ENCODE peak calls at places on chromosomes 7 and 10, in four cellular contexts. N is fibroblast of mammary gland, B is fibroblast of pulmonary artery, Y is lung. O is an unnamed sample.

GRCh38 chr10:110044681-110045080 is 36.9 kb downstream of the ADD3 start:
- DNase-seq in Y (no peak), N (no peak), B (no peak), O (no peak)

GRCh38 chr7:130719550-130719949 is 14.5 kb downstream of the KLF14 start:
- DNase-seq in N (no peak), Y (no peak), B (no peak), O (no peak)

GRCh38 chr7:128904381-128905197 is 5.9 kb downstream of the KCP start:
- DNase-seq in Y (no peak), B (peak), N (peak), O (peak)

GRCh38 chr7:116512524-116513188 is 12.2 kb upstream of the CAV1 start:
- DNase-seq in B (peak), N (peak), Y (no peak), O (no peak)

GRCh38 chr7:15813448-15813847 is 127.0 kb upstream of the MEOX2 start:
- DNase-seq in B (no peak), Y (no peak), N (no peak), O (no peak)

GRCh38 chr7:111005445-111005844 is 85.5 kb upstream of the LRRN3 start:
- DNase-seq in B (no peak), Y (no peak), N (no peak), O (no peak)

GRCh38 chr10:48932831-48933670 is 6.6 kb downstream of the LRRC18 start:
- DNase-seq in Y (no peak), N (peak), B (no peak), O (no peak)

GRCh38 chr7:55545496-55545895 is 26.8 kb downstream of the VOPP1 start:
- DNase-seq in N (peak), Y (no peak), B (peak), O (peak)

GRCh38 chr10:89235073-89235798 is 16.3 kb downstream of the LIPA start:
- DNase-seq in N (peak), Y (peak), B (no peak), O (no peak)

GRCh38 chr7:22549051-22549450 is 49.1 kb upstream of the STEAP1B start:
- DNase-seq in B (no peak), Y (no peak), N (no peak), O (no peak)

GRCh38 chr7:18675579-18675978 is 180.0 kb downstream of the HDAC9 start:
- DNase-seq in B (no peak), Y (no peak), N (no peak), O (no peak)

GRCh38 chr10:114400091-114400490 is 4.2 kb downstream of the AFAP1L2 start:
- DNase-seq in B (no peak), N (no peak), Y (no peak), O (no peak)

GRCh38 chr7:110337646-110338045 is 753.3 kb upstream of the LRRN3 start:
- DNase-seq in B (no peak), Y (no peak), N (no peak), O (no peak)

GRCh38 chr7:125279956-125280355 is 350.3 kb upstream of the POT1 start:
- DNase-seq in N (no peak), Y (no peak), B (no peak), O (peak)

GRCh38 chr7:27890205-27890849 is 150.4 kb downstream of the TAX1BP1 start:
- DNase-seq in Y (no peak), N (no peak), B (no peak), O (no peak)

GRCh38 chr7:129882531-129882930 is 70.2 kb downstream of the UBE2H start:
- DNase-seq in N (peak), B (no peak), Y (no peak), O (no peak)

GRCh38 chr7:143487566-143487965 is 9.9 kb downstream of the TAS2R41 start:
- DNase-seq in Y (peak), N (peak), B (no peak), O (no peak)

GRCh38 chr10:75452997-75453396 is 21.6 kb downstream of the LRMDA start:
- DNase-seq in B (no peak), N (no peak), Y (no peak), O (no peak)

GRCh38 chr10:133176546-133176945 is 16.5 kb downstream of the KNDC1 start:
- DNase-seq in B (no peak), Y (no peak), N (no peak), O (no peak)

GRCh38 chr7:66696774-66697191 is 43.8 kb upstream of the RABGEF1 start:
- DNase-seq in N (peak), B (no peak), Y (no peak), O (no peak)

GRCh38 chr10:11448545-11449244 is 162.8 kb downstream of the USP6NL start:
- DNase-seq in N (no peak), B (no peak), Y (no peak), O (no peak)

GRCh38 chr7:85023066-85023687 is 163.7 kb downstream of the SEMA3D start:
- DNase-seq in B (peak), Y (no peak), N (peak), O (peak)

GRCh38 chr7:95330194-95331003 is 6.1 kb upstream of the PON1 start:
- DNase-seq in N (peak), Y (no peak), B (peak), O (no peak)

GRCh38 chr10:127939786-127940330 is 33.0 kb downstream of the PTPRE start:
- DNase-seq in N (no peak), Y (no peak), B (no peak), O (no peak)

GRCh38 chr7:41599760-41600159 is 103.1 kb downstream of the INHBA start:
- DNase-seq in N (no peak), B (no peak), Y (no peak), O (no peak)

GRCh38 chr10:17227367-17228080 is 517 bp upstream of the VIM start:
- DNase-seq in Y (no peak), N (peak), B (peak), O (no peak)

GRCh38 chr7:36286241-36286640 is 103.4 kb upstream of the ANLN start:
- DNase-seq in N (no peak), Y (no peak), B (no peak), O (no peak)

GRCh38 chr7:22660732-22661131 is 66.3 kb upstream of the IL6 start:
- DNase-seq in N (no peak), B (no peak), Y (no peak), O (no peak)

GRCh38 chr7:71618281-71618680 is 486.3 kb downstream of the GALNT17 start:
- DNase-seq in Y (no peak), B (no peak), N (no peak), O (peak)

GRCh38 chr10:124534231-124534798 is 72.7 kb downstream of the LHPP start:
- DNase-seq in N (peak), B (peak), Y (peak), O (no peak)

GRCh38 chr10:75286901-75287300 is 51.1 kb upstream of the COMTD1 start:
- DNase-seq in B (no peak), Y (no peak), N (no peak), O (no peak)

GRCh38 chr7:95340491-95340890 is 16.2 kb upstream of the PON1 start:
- DNase-seq in N (no peak), Y (no peak), B (no peak), O (no peak)

GRCh38 chr7:16062269-16062668 is 359.1 kb downstream of the CRPPA start:
- DNase-seq in N (peak), B (peak), Y (no peak), O (peak)

GRCh38 chr7:16326099-16326498 is 95.2 kb downstream of the CRPPA start:
- DNase-seq in N (no peak), Y (no peak), B (no peak), O (no peak)

GRCh38 chr7:17370901-17371550 is 72.6 kb downstream of the AHR start:
- DNase-seq in Y (no peak), B (peak), N (peak), O (no peak)

GRCh38 chr10:101828734-101829551 is 10.7 kb upstream of the OGA start:
- DNase-seq in N (no peak), Y (no peak), B (no peak), O (no peak)

DNA sequence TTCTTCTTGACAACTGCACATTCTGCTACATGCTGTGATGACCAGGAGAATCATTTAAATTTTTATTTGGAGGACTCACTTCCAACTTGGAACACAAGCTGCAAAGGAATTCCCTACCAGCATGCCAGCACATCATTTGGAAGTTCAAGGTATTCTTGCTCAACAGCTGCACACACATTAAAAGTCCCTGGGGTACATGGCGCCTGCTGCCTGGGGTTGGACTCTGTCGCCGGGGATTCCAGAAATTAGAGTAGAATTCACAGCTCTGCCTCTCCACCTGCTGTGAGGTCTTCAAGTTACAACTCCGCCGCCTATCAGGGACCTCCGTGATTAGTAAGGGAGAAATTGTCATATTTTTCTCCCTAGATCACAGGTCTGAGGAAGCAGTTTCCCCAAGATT is 1.1 kb downstream of the ZNF32 start:
- DNase-seq in Y (no peak), B (no peak), N (peak), O (no peak)
- H3K4me3 ChIP-seq in Y (no peak), B (peak), N (no peak), O (no peak)

GRCh38 chr10:52818019-52818418 is 45.4 kb upstream of the MBL2 start:
- DNase-seq in B (peak), N (peak), Y (no peak), O (peak)
- TF ChIP-seq CTCF in B (peak), N (peak), Y (no peak), O (peak)

GRCh38 chr7:50868426-50869100 is 85.9 kb upstream of the GRB10 start:
- DNase-seq in B (no peak), N (no peak), Y (no peak), O (no peak)

GRCh38 chr7:50864694-50865093 is 82.0 kb upstream of the GRB10 start:
- DNase-seq in B (no peak), Y (no peak), N (no peak), O (no peak)

GRCh38 chr7:50867048-50867383 is 84.3 kb upstream of the GRB10 start:
- DNase-seq in N (no peak), Y (no peak), B (no peak), O (no peak)

GRCh38 chr7:50865450-50865849 is 82.8 kb upstream of the GRB10 start:
- DNase-seq in Y (no peak), B (no peak), N (no peak), O (no peak)

DNA sequence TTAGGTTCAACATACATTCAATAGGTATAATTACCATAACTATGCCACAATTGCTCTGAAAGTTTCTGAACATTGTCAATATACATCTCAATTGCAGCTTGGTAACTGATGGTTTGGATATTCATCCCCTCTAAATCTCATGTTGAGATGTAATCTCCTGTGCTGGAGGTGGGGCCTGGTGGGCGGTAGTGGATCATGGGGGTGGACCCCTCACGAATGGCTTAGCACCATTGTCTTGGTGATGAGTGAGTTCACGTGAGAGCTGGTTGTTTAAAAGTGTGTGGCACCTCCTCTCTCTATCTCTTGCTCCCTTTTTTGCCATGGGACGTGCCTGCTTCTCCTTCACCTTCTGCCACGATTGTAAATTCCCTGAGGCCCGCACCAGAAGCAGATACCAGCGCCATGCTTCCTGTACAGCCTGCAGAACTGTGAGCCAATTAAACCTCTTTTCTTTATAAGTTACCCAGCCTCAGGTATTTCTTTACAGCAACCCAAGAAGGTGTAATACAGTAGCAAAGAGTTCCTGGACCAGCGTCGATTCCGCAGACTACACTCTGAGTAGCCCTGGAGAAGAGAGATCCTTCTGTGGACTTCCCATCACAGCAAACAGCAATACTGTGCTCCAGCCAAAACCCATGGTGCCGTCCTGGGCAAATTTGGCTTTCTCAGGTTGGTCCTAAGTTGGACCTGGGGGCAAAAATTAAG is 83.8 kb upstream of the GRB10 start:
- DNase-seq in Y (no peak), B (no peak), N (no peak), O (no peak)
- H3K4me3 ChIP-seq in Y (no peak), B (no peak), N (no peak), O (no peak)

GRCh38 chr10:97319671-97320479 is 804 bp downstream of the FRAT1 start:
- DNase-seq in N (peak), Y (peak), B (no peak), O (no peak)
- TF ChIP-seq CTCF in N (no peak), Y (no peak), B (no peak), O (no peak)

GRCh38 chr10:61896854-61897661 is 4.4 kb upstream of the ARID5B start:
- DNase-seq in B (peak), Y (peak), N (peak), O (no peak)
- H3K4me3 ChIP-seq in B (peak), Y (no peak), N (peak), O (peak)

GRCh38 chr7:8724080-8724718 is 290.8 kb downstream of the NXPH1 start:
- DNase-seq in N (no peak), Y (no peak), B (no peak), O (no peak)
- TF ChIP-seq CTCF in N (no peak), Y (no peak), B (no peak), O (peak)

GRCh38 chr7:8260871-8261707 is 878 bp downstream of the ICA1 start:
- DNase-seq in Y (peak), B (no peak), N (no peak), O (no peak)

GRCh38 chr7:8258734-8259133 is 3.2 kb downstream of the ICA1 start:
- DNase-seq in N (no peak), Y (no peak), B (no peak), O (no peak)

GRCh38 chr7:8261711-8262695 is at the start of gene ICA1:
- DNase-seq in N (peak), Y (peak), B (peak), O (no peak)

GRCh38 chr7:8259586-8260222 is 2.3 kb downstream of the ICA1 start:
- DNase-seq in Y (no peak), B (no peak), N (no peak), O (no peak)

GRCh38 chr7:8263048-8263447 is 1.1 kb upstream of the ICA1 start:
- DNase-seq in N (no peak), B (no peak), Y (no peak), O (no peak)
- H3K4me3 ChIP-seq in N (no peak), B (no peak), Y (no peak), O (no peak)

GRCh38 chr7:53351681-53352080 is 316.2 kb downstream of the POM121L12 start:
- DNase-seq in N (no peak), B (no peak), Y (no peak), O (no peak)

DNA sequence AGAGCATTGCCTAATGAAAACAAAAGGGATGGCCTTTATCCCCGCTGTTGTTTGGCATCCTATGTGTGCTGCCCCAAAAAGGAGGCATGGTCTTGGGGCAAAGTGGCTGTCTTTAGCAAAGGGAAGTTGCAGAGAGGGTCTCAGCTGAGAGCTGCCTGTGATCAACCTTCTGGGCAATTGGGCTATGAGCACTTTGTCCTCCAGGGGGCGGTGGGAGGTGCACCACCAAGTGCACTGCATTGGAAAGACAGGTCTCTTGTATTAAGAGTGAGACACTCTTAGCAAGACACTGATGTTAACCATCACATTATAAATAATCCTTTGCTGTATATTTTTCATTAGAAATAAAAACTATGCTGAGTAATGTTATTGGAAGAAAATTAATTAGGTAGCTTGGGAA is 314.8 kb downstream of the POM121L12 start:
- DNase-seq in Y (no peak), N (no peak), B (no peak), O (no peak)
- TF ChIP-seq CTCF in Y (no peak), N (no peak), B (no peak), O (peak)